ENCODE peak calls at places on chromosomes 1 and 21, in eight cellular contexts. E is T-helper 1 cell; Y is heart left ventricle; R is AG10803; B is EL; C is lower leg skin; S is neural crest cell; T is activated naive CD4-positive, alpha-beta T cell treated with Interleukin-2 at 50 U/mL for 16 hours. F is an unnamed sample.

GRCh38 chr1:160993544-160993943 is 27.4 kb downstream of the F11R start:
- DNase-seq in E (no peak), Y (no peak), R (peak), B (peak), C (no peak), S (no peak), T (no peak), F (no peak)

GRCh38 chr1:33334081-33334552 is 13.2 kb upstream of the A3GALT2 start:
- DNase-seq in E (no peak), Y (peak), R (peak), B (no peak), C (peak), S (no peak), T (no peak), F (no peak)

GRCh38 chr1:25889470-25889869 is 14.0 kb upstream of the PAQR7 start:
- DNase-seq in E (no peak), Y (no peak), R (no peak), B (no peak), C (no peak), S (no peak), T (no peak), F (no peak)

GRCh38 chr1:248863011-248863881 is 4.4 kb upstream of the ZNF692 start:
- DNase-seq in E (peak), Y (peak), R (peak), B (peak), C (peak), S (peak), T (peak), F (peak)

GRCh38 chr1:232367293-232367692 is 262.6 kb downstream of the SIPA1L2 start:
- DNase-seq in E (no peak), Y (no peak), R (no peak), B (no peak), C (no peak), S (no peak), T (no peak), F (no peak)

GRCh38 chr1:9842781-9843575 is 19.2 kb upstream of the CLSTN1 start:
- DNase-seq in E (no peak), Y (no peak), R (no peak), B (no peak), C (no peak), S (no peak), T (no peak), F (no peak)

GRCh38 chr1:90850181-90850924 is 133.3 kb upstream of the BARHL2 start:
- DNase-seq in E (no peak), Y (peak), R (peak), B (peak), C (peak), S (peak), T (no peak), F (no peak)

GRCh38 chr21:26169061-26169610 is 1.4 kb downstream of the APP start:
- DNase-seq in E (peak), Y (peak), R (peak), B (peak), C (peak), S (peak), T (peak), F (no peak)

GRCh38 chr1:232766224-232766890 is 38.9 kb upstream of the MAP10 start:
- DNase-seq in E (no peak), Y (no peak), R (peak), B (no peak), C (no peak), S (no peak), T (no peak), F (no peak)

GRCh38 chr1:161019767-161020572 is 982 bp downstream of the F11R start:
- DNase-seq in E (no peak), Y (no peak), R (no peak), B (no peak), C (peak), S (no peak), T (no peak), F (no peak)

GRCh38 chr1:151991663-151992344 is 1.9 kb downstream of the S100A10 start:
- DNase-seq in E (no peak), Y (no peak), R (no peak), B (no peak), C (no peak), S (no peak), T (no peak), F (no peak)

GRCh38 chr1:145782166-145783099 is 41.5 kb downstream of the RNF115 start:
- DNase-seq in E (no peak), Y (no peak), R (peak), B (peak), C (no peak), S (no peak), T (no peak), F (no peak)

GRCh38 chr21:17389311-17389710 is 123.5 kb upstream of the CXADR start:
- DNase-seq in E (no peak), Y (no peak), R (no peak), B (no peak), C (no peak), S (no peak), T (no peak), F (no peak)

GRCh38 chr1:27526569-27527222 is 36.7 kb upstream of the WASF2 start:
- DNase-seq in E (no peak), Y (no peak), R (no peak), B (no peak), C (no peak), S (no peak), T (peak), F (no peak)

GRCh38 chr1:114093624-114094302 is 59.9 kb downstream of the SYT6 start:
- DNase-seq in E (no peak), Y (no peak), R (peak), B (peak), C (no peak), S (no peak), T (no peak), F (no peak)

GRCh38 chr1:175434268-175434860 is 241.8 kb upstream of the KIAA0040 start:
- DNase-seq in E (no peak), Y (no peak), R (no peak), B (no peak), C (no peak), S (no peak), T (no peak), F (no peak)

GRCh38 chr1:160625725-160626498 is 20.9 kb downstream of the SLAMF1 start:
- DNase-seq in E (no peak), Y (no peak), R (no peak), B (no peak), C (no peak), S (no peak), T (peak), F (no peak)

GRCh38 chr1:113511269-113511668 is 121.0 kb downstream of the MAGI3 start:
- DNase-seq in E (no peak), Y (no peak), R (no peak), B (no peak), C (no peak), S (no peak), T (no peak), F (no peak)

GRCh38 chr1:152752225-152752624 is 5.6 kb upstream of the KPRP start:
- DNase-seq in E (no peak), Y (no peak), R (peak), B (peak), C (no peak), S (no peak), T (no peak), F (no peak)